ENCODE peak calls at places on chromosome 10, in five cellular contexts. D is effector memory CD4-positive, alpha-beta T cell; I is A673; F is aorta; V is spleen. A is an unnamed sample.

GRCh38 chr10:76033457-76034196 is 602.2 kb downstream of the LRMDA start:
- DNase-seq in V (no peak), D (no peak), F (no peak), I (no peak), A (no peak)

GRCh38 chr10:16520900-16521299 is 779 bp downstream of the C1QL3 start:
- DNase-seq in V (peak; percentile 75), D (no peak), I (peak; percentile 52), F (peak; percentile 77), A (no peak)

GRCh38 chr10:4073912-4074311 is 288.9 kb upstream of the KLF6 start:
- DNase-seq in V (no peak), F (peak; percentile 82), D (no peak), I (no peak), A (no peak)

GRCh38 chr10:43046288-43046991 is 30.4 kb upstream of the RET start:
- DNase-seq in I (no peak), V (no peak), F (peak; percentile 56), D (no peak), A (peak; percentile 2)

GRCh38 chr10:108567899-108568752 is 1355.2 kb downstream of the XPNPEP1 start:
- DNase-seq in D (no peak), I (no peak), F (no peak), V (no peak), A (no peak)

GRCh38 chr10:97549587-97550322 is 22.8 kb upstream of the ANKRD2 start:
- DNase-seq in F (peak; percentile 59), D (no peak), I (no peak), V (peak; percentile 51), A (no peak)

GRCh38 chr10:69092959-69093850 is 5.3 kb downstream of the SRGN start:
- DNase-seq in V (peak; percentile 82), I (peak; percentile 87), D (peak; percentile 68), F (peak; percentile 77), A (peak; percentile 82)

GRCh38 chr10:86868353-86868752 is 89.1 kb downstream of the MMRN2 start:
- DNase-seq in V (no peak), D (no peak), F (no peak), I (peak; percentile 92), A (peak; percentile 36)

GRCh38 chr10:67883710-67884312 is 645 bp upstream of the SIRT1 start:
- DNase-seq in F (no peak), V (no peak), I (peak; percentile 52), D (no peak), A (peak; percentile 31)

GRCh38 chr10:112783653-112784426 is 166.2 kb upstream of the TCF7L2 start:
- DNase-seq in V (no peak), I (no peak), F (no peak), D (no peak), A (peak; percentile 23)

GRCh38 chr10:10128387-10128786 is 889.3 kb upstream of the CELF2 start:
- DNase-seq in F (no peak), I (no peak), D (no peak), V (no peak), A (no peak)

GRCh38 chr10:68305889-68306288 is 26.0 kb upstream of the HNRNPH3 start:
- DNase-seq in I (no peak), F (no peak), V (no peak), D (no peak), A (no peak)

GRCh38 chr10:77971804-77972144 is 45.2 kb upstream of the DLG5 start:
- DNase-seq in F (no peak), D (no peak), V (peak; percentile 18), I (no peak), A (no peak)

GRCh38 chr10:102268333-102268999 is 23.1 kb downstream of the GBF1 start:
- DNase-seq in D (no peak), V (no peak), F (no peak), I (no peak), A (no peak)

GRCh38 chr10:11183000-11183399 is 165.3 kb downstream of the CELF2 start:
- DNase-seq in I (no peak), D (no peak), F (no peak), V (no peak), A (no peak)

GRCh38 chr10:98611432-98611831 is 164.7 kb upstream of the HPS1 start:
- DNase-seq in D (no peak), V (no peak), I (peak; percentile 1), F (no peak), A (no peak)

GRCh38 chr10:80144302-80145131 is 12.0 kb downstream of the PLAC9 start:
- DNase-seq in I (no peak), V (peak; percentile 86), D (no peak), F (no peak), A (no peak)

GRCh38 chr10:104104926-104105325 is 17.0 kb upstream of the SFR1 start:
- DNase-seq in I (no peak), D (no peak), V (no peak), F (no peak), A (no peak)

GRCh38 chr10:103241262-103242011 is 4.2 kb upstream of the RPEL1 start:
- DNase-seq in D (no peak), F (no peak), I (peak; percentile 34), V (no peak), A (peak; percentile 27)

GRCh38 chr10:132542086-132542775 is 4.6 kb downstream of the INPP5A start:
- DNase-seq in V (peak; percentile 72), F (peak; percentile 70), D (no peak), I (no peak), A (peak; percentile 19)

GRCh38 chr10:110208614-110209398 is 1.4 kb downstream of the MXI1 start:
- DNase-seq in D (no peak), I (peak; percentile 60), V (peak; percentile 82), F (peak; percentile 79), A (peak; percentile 46)

GRCh38 chr10:21496285-21497176 is 29.0 kb downstream of the SKIDA1 start:
- DNase-seq in F (peak; percentile 85), V (peak; percentile 86), I (peak; percentile 89), D (no peak), A (peak; percentile 54)

GRCh38 chr10:86687750-86688149 is 19.4 kb downstream of the LDB3 start:
- DNase-seq in D (no peak), F (no peak), V (no peak), I (no peak), A (no peak)

GRCh38 chr10:113959383-113959760 is 84.3 kb upstream of the ADRB1 start:
- DNase-seq in D (no peak), F (no peak), V (no peak), I (no peak), A (no peak)

GRCh38 chr10:986881-987634 is 1.2 kb upstream of the GTPBP4 start:
- DNase-seq in D (no peak), V (no peak), I (no peak), F (peak; percentile 55), A (no peak)

GRCh38 chr10:2658780-2659179 is 408.6 kb upstream of the PFKP start:
- DNase-seq in D (no peak), I (no peak), F (no peak), V (no peak), A (no peak)

GRCh38 chr10:15122477-15123030 is 25.4 kb downstream of the RPP38 start:
- DNase-seq in F (no peak), I (no peak), D (no peak), V (no peak), A (no peak)

GRCh38 chr10:8815969-8816368 is 761.5 kb downstream of the GATA3 start:
- DNase-seq in D (no peak), V (no peak), F (no peak), I (no peak), A (no peak)

GRCh38 chr10:30704016-30704600 is 74.6 kb upstream of the LYZL2 start:
- DNase-seq in V (no peak), D (no peak), F (no peak), I (no peak), A (no peak)

GRCh38 chr10:98262571-98262970 is 5.4 kb downstream of the LOXL4 start:
- DNase-seq in I (no peak), D (no peak), F (no peak), V (no peak), A (peak; percentile 78)

GRCh38 chr10:68156373-68157185 is 47.3 kb downstream of the MYPN start:
- DNase-seq in F (no peak), V (no peak), D (peak; percentile 15), I (peak; percentile 79), A (peak; percentile 78)

GRCh38 chr10:105797234-105797890 is 1156.3 kb downstream of the SORCS3 start:
- DNase-seq in D (no peak), V (no peak), F (no peak), I (peak; percentile 81), A (no peak)

GRCh38 chr10:95247200-95247880 is 43.5 kb downstream of the PDLIM1 start:
- DNase-seq in V (no peak), I (no peak), F (no peak), D (no peak), A (no peak)
- H3K4me1 ChIP-seq in V (peaks cover 21% of the 10 kb centered on the region), I (no peaks in the 10 kb centered on the region), F (peaks cover 3% of the 10 kb centered on the region), D (no peaks in the 10 kb centered on the region), A (no peaks in the 10 kb centered on the region)

GRCh38 chr10:7410306-7410799 is 481 bp downstream of the SFMBT2 start:
- DNase-seq in F (no peak), V (peak; percentile 85), I (no peak), D (no peak), A (no peak)
- H3K4me1 ChIP-seq in F (no peaks in the 10 kb centered on the region), V (peaks cover 53% of the 10 kb centered on the region), I (peaks cover 22% of the 10 kb centered on the region), D (peaks cover 36% of the 10 kb centered on the region), A (peaks cover 30% of the 10 kb centered on the region)

GRCh38 chr10:36057180-36057579 is 415.1 kb upstream of the FZD8 start:
- DNase-seq in D (no peak), I (no peak), V (no peak), F (no peak), A (no peak)
- H3K4me1 ChIP-seq in D (no peaks in the 10 kb centered on the region), I (no peaks in the 10 kb centered on the region), V (no peaks in the 10 kb centered on the region), F (no peaks in the 10 kb centered on the region), A (no peaks in the 10 kb centered on the region)

DNA sequence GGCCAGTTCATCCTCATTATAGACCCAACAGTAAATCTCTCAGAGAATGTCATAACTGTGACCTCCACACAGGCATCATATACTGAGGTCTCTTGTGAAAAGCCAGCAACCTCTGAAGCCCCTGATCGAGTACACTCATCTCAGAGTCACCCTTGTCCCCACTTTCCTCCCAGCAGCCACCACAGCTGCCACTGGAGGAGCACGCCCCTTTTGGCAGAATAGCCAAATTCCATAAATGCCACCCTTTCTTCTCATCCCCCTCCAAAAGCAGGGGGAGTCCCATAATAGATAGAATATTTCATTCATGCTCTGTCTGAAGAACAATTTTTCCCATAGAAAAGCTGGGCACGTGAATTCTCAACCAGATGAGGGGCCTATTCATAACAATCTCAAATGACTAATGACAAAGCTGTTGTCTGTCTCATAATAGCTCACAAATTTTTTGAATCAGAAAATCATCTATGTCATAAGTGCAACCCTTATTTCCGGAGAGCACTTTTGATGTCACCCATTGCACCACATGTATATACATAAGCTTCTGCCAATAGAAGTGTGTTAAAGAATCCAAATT is 47.4 kb downstream of the SGMS1 start:
- DNase-seq in F (no peak), D (no peak), V (no peak), I (peak; percentile 52), A (peak; percentile 48)
- H3K4me1 ChIP-seq in F (peaks cover 4% of the 10 kb centered on the region), D (peaks cover 3% of the 10 kb centered on the region), V (peaks cover 55% of the 10 kb centered on the region), I (peaks cover 16% of the 10 kb centered on the region), A (peaks cover 20% of the 10 kb centered on the region)

A was measured in adrenal gland.